ENCODE peak calls at places on chromosomes 11 and 22, in seven cellular contexts. One of them, this sample, is unnamed.

GRCh38 chr11:106988151-106988806 is 30.0 kb downstream of the GUCY1A2 start:
- DNase-seq in activated T-helper 1 cell treated with anti-CD3 and anti-CD28 coated beads, Interleukin-2, amount 50 U/mL, for 16 hours: no peak
- DNase-seq in NCI-H1105 treated with DMSO at 0.1 percent for 48 hours: no peak
- DNase-seq in stimulated activated CD4-positive, alpha-beta T cell treated with anti-CD3 and anti-CD28 coated beads, Interleukin-2, amount 100 ng/mL, for 48 hours: no peak
- DNase-seq in SK-N-DZ: no peak
- DNase-seq in hepatocyte: peak
- DNase-seq in left ventricle myocardium inferior: no peak
- DNase-seq in this sample: no peak

GRCh38 chr11:114250993-114251796 is 45.0 kb upstream of the NNMT start:
- DNase-seq in hepatocyte: no peak
- DNase-seq in left ventricle myocardium inferior: peak
- DNase-seq in activated T-helper 1 cell treated with anti-CD3 and anti-CD28 coated beads, Interleukin-2, amount 50 U/mL, for 16 hours: no peak
- DNase-seq in SK-N-DZ: no peak
- DNase-seq in NCI-H1105 treated with DMSO at 0.1 percent for 48 hours: no peak
- DNase-seq in stimulated activated CD4-positive, alpha-beta T cell treated with anti-CD3 and anti-CD28 coated beads, Interleukin-2, amount 100 ng/mL, for 48 hours: no peak
- DNase-seq in this sample: no peak

GRCh38 chr11:11373934-11374333 is 20.9 kb upstream of the CSNK2A3 start:
- DNase-seq in SK-N-DZ: no peak
- DNase-seq in NCI-H1105 treated with DMSO at 0.1 percent for 48 hours: no peak
- DNase-seq in hepatocyte: no peak
- DNase-seq in stimulated activated CD4-positive, alpha-beta T cell treated with anti-CD3 and anti-CD28 coated beads, Interleukin-2, amount 100 ng/mL, for 48 hours: no peak
- DNase-seq in activated T-helper 1 cell treated with anti-CD3 and anti-CD28 coated beads, Interleukin-2, amount 50 U/mL, for 16 hours: no peak
- DNase-seq in left ventricle myocardium inferior: no peak
- DNase-seq in this sample: no peak

GRCh38 chr11:125162743-125163142 is 1.8 kb upstream of the PKNOX2 start:
- DNase-seq in NCI-H1105 treated with DMSO at 0.1 percent for 48 hours: no peak
- DNase-seq in SK-N-DZ: no peak
- DNase-seq in activated T-helper 1 cell treated with anti-CD3 and anti-CD28 coated beads, Interleukin-2, amount 50 U/mL, for 16 hours: no peak
- DNase-seq in hepatocyte: no peak
- DNase-seq in stimulated activated CD4-positive, alpha-beta T cell treated with anti-CD3 and anti-CD28 coated beads, Interleukin-2, amount 100 ng/mL, for 48 hours: no peak
- DNase-seq in left ventricle myocardium inferior: no peak
- DNase-seq in this sample: no peak

GRCh38 chr22:32281092-32281491 is 25.9 kb upstream of the SLC5A4 start:
- DNase-seq in activated T-helper 1 cell treated with anti-CD3 and anti-CD28 coated beads, Interleukin-2, amount 50 U/mL, for 16 hours: no peak
- DNase-seq in hepatocyte: no peak
- DNase-seq in left ventricle myocardium inferior: no peak
- DNase-seq in SK-N-DZ: no peak
- DNase-seq in stimulated activated CD4-positive, alpha-beta T cell treated with anti-CD3 and anti-CD28 coated beads, Interleukin-2, amount 100 ng/mL, for 48 hours: no peak
- DNase-seq in NCI-H1105 treated with DMSO at 0.1 percent for 48 hours: no peak
- DNase-seq in this sample: no peak

GRCh38 chr11:25094085-25094802 is 597.4 kb downstream of the LUZP2 start:
- DNase-seq in left ventricle myocardium inferior: peak
- DNase-seq in hepatocyte: peak
- DNase-seq in SK-N-DZ: no peak
- DNase-seq in stimulated activated CD4-positive, alpha-beta T cell treated with anti-CD3 and anti-CD28 coated beads, Interleukin-2, amount 100 ng/mL, for 48 hours: no peak
- DNase-seq in activated T-helper 1 cell treated with anti-CD3 and anti-CD28 coated beads, Interleukin-2, amount 50 U/mL, for 16 hours: no peak
- DNase-seq in NCI-H1105 treated with DMSO at 0.1 percent for 48 hours: no peak
- DNase-seq in this sample: no peak

GRCh38 chr22:35426801-35427140 is 26.8 kb downstream of the MCM5 start:
- DNase-seq in hepatocyte: no peak
- DNase-seq in activated T-helper 1 cell treated with anti-CD3 and anti-CD28 coated beads, Interleukin-2, amount 50 U/mL, for 16 hours: no peak
- DNase-seq in NCI-H1105 treated with DMSO at 0.1 percent for 48 hours: no peak
- DNase-seq in SK-N-DZ: no peak
- DNase-seq in left ventricle myocardium inferior: no peak
- DNase-seq in stimulated activated CD4-positive, alpha-beta T cell treated with anti-CD3 and anti-CD28 coated beads, Interleukin-2, amount 100 ng/mL, for 48 hours: no peak
- DNase-seq in this sample: no peak

GRCh38 chr11:130188585-130189347 is 29.2 kb downstream of the ST14 start:
- DNase-seq in left ventricle myocardium inferior: no peak
- DNase-seq in hepatocyte: no peak
- DNase-seq in SK-N-DZ: no peak
- DNase-seq in NCI-H1105 treated with DMSO at 0.1 percent for 48 hours: no peak
- DNase-seq in stimulated activated CD4-positive, alpha-beta T cell treated with anti-CD3 and anti-CD28 coated beads, Interleukin-2, amount 100 ng/mL, for 48 hours: no peak
- DNase-seq in activated T-helper 1 cell treated with anti-CD3 and anti-CD28 coated beads, Interleukin-2, amount 50 U/mL, for 16 hours: no peak
- DNase-seq in this sample: no peak

GRCh38 chr22:46613606-46613997 is 6.6 kb upstream of the GRAMD4 start:
- DNase-seq in activated T-helper 1 cell treated with anti-CD3 and anti-CD28 coated beads, Interleukin-2, amount 50 U/mL, for 16 hours: no peak
- DNase-seq in hepatocyte: no peak
- DNase-seq in NCI-H1105 treated with DMSO at 0.1 percent for 48 hours: no peak
- DNase-seq in left ventricle myocardium inferior: no peak
- DNase-seq in SK-N-DZ: no peak
- DNase-seq in stimulated activated CD4-positive, alpha-beta T cell treated with anti-CD3 and anti-CD28 coated beads, Interleukin-2, amount 100 ng/mL, for 48 hours: no peak
- DNase-seq in this sample: no peak

GRCh38 chr22:42984814-42985540 is 30.0 kb downstream of the PACSIN2 start:
- DNase-seq in hepatocyte: no peak
- DNase-seq in left ventricle myocardium inferior: no peak
- DNase-seq in SK-N-DZ: no peak
- DNase-seq in stimulated activated CD4-positive, alpha-beta T cell treated with anti-CD3 and anti-CD28 coated beads, Interleukin-2, amount 100 ng/mL, for 48 hours: no peak
- DNase-seq in activated T-helper 1 cell treated with anti-CD3 and anti-CD28 coated beads, Interleukin-2, amount 50 U/mL, for 16 hours: no peak
- DNase-seq in NCI-H1105 treated with DMSO at 0.1 percent for 48 hours: no peak
- DNase-seq in this sample: no peak

GRCh38 chr11:117610045-117610444 is 187.0 kb downstream of the DSCAML1 start:
- DNase-seq in NCI-H1105 treated with DMSO at 0.1 percent for 48 hours: no peak
- DNase-seq in hepatocyte: no peak
- DNase-seq in stimulated activated CD4-positive, alpha-beta T cell treated with anti-CD3 and anti-CD28 coated beads, Interleukin-2, amount 100 ng/mL, for 48 hours: no peak
- DNase-seq in left ventricle myocardium inferior: no peak
- DNase-seq in SK-N-DZ: no peak
- DNase-seq in activated T-helper 1 cell treated with anti-CD3 and anti-CD28 coated beads, Interleukin-2, amount 50 U/mL, for 16 hours: no peak
- DNase-seq in this sample: no peak